ENCODE peak calls at places on chromosomes 13 and 19, in five cellular contexts. R, Z, Y, L and S are unnamed samples.
A peak's percentile ranks its signal among the peaks of the same experiment; 100 is the strongest.

GRCh38 chr13:93169980-93170379 is 56.6 kb upstream of the GPC6 start:
- DNase-seq in R (no peak), Y (no peak), Z (no peak), L (no peak), S (no peak)

GRCh38 chr13:97219226-97219625 is 2.9 kb upstream of the MBNL2 start:
- DNase-seq in R (no peak), L (no peak), Y (no peak), Z (no peak), S (no peak)

GRCh38 chr13:81018936-81019335 is 678.0 kb upstream of the SPRY2 start:
- DNase-seq in Z (no peak), Y (no peak), R (no peak), L (no peak), S (no peak)

GRCh38 chr13:39410089-39410901 is 192.7 kb downstream of the LHFPL6 start:
- DNase-seq in Y (no peak), R (no peak), L (no peak), Z (no peak), S (no peak)

GRCh38 chr19:13619203-13619632 is 112.9 kb upstream of the CACNA1A start:
- DNase-seq in L (no peak), Y (no peak), Z (peak; percentile 65), R (no peak), S (no peak)

GRCh38 chr13:97001641-97002040 is 7.4 kb upstream of the OXGR1 start:
- DNase-seq in Y (no peak), R (no peak), Z (peak; percentile 47), L (no peak), S (no peak)

GRCh38 chr13:32174366-32174765 is 140.8 kb downstream of the ZAR1L start:
- DNase-seq in Z (no peak), R (no peak), Y (no peak), L (no peak), S (no peak)

GRCh38 chr19:19406878-19407639 is 1.6 kb downstream of the GATAD2A start:
- DNase-seq in Y (peak; percentile 48), L (no peak), Z (peak; percentile 84), R (peak; percentile 57), S (no peak)

GRCh38 chr13:108947551-108948030 is 318.2 kb downstream of the MYO16 start:
- DNase-seq in R (no peak), Y (no peak), Z (no peak), L (no peak), S (no peak)

GRCh38 chr13:106530209-106530906 is 5.1 kb downstream of the EFNB2 start:
- DNase-seq in Z (no peak), R (no peak), Y (no peak), L (no peak), S (no peak)

GRCh38 chr13:44713793-44714469 is 137.8 kb upstream of the TSC22D1 start:
- DNase-seq in Z (no peak), R (no peak), L (no peak), Y (no peak), S (no peak)

GRCh38 chr19:35756373-35757230 is at the start of gene HSPB6:
- DNase-seq in Y (no peak), R (peak; percentile 53), Z (no peak), L (no peak), S (no peak)

GRCh38 chr13:73200432-73200831 is 141.6 kb downstream of the KLF5 start:
- DNase-seq in Z (no peak), Y (no peak), L (no peak), R (no peak), S (no peak)

GRCh38 chr19:41434450-41434849 is 5.3 kb downstream of the DMAC2 start:
- DNase-seq in Z (no peak), L (no peak), R (no peak), Y (no peak), S (no peak)

GRCh38 chr19:58001895-58002369 is 688 bp downstream of the ZNF606 start:
- DNase-seq in Z (peak; percentile 65), R (no peak), L (no peak), Y (no peak), S (no peak)

GRCh38 chr19:7869453-7869909 is 4.7 kb downstream of the PRR36 start:
- DNase-seq in L (no peak), Y (peak; percentile 58), R (peak; percentile 74), Z (peak; percentile 93), S (peak; percentile 67)